ENCODE peak calls at places on chromosomes 11 and 22, in seven cellular contexts. One of them, this sample, is unnamed.

GRCh38 chr22:48427731-48428211 is 1399.9 kb downstream of the BRD1 start:
- DNase-seq in osteocyte: no peak
- DNase-seq in GM12891: no peak
- DNase-seq in cardiac septum: no peak
- DNase-seq in H7: peak; percentile 52
- DNase-seq in stimulated activated CD4-positive, alpha-beta T cell treated with anti-CD3 and anti-CD28 coated beads, Interleukin-4, amount 100 ng/mL, for 48 hours: no peak
- DNase-seq in Right ventricle myocardium inferior: no peak
- DNase-seq in this sample: no peak

GRCh38 chr11:113238721-113239120 is 75.7 kb upstream of the TTC12 start:
- DNase-seq in GM12891: no peak
- DNase-seq in H7: no peak
- DNase-seq in Right ventricle myocardium inferior: no peak
- DNase-seq in stimulated activated CD4-positive, alpha-beta T cell treated with anti-CD3 and anti-CD28 coated beads, Interleukin-4, amount 100 ng/mL, for 48 hours: no peak
- DNase-seq in osteocyte: no peak
- DNase-seq in cardiac septum: no peak
- DNase-seq in this sample: no peak

GRCh38 chr11:18243783-18244362 is 4.6 kb downstream of the SAA2 start:
- DNase-seq in osteocyte: no peak
- DNase-seq in H7: peak; percentile 68
- DNase-seq in cardiac septum: no peak
- DNase-seq in stimulated activated CD4-positive, alpha-beta T cell treated with anti-CD3 and anti-CD28 coated beads, Interleukin-4, amount 100 ng/mL, for 48 hours: peak; percentile 49
- DNase-seq in Right ventricle myocardium inferior: no peak
- DNase-seq in GM12891: no peak
- DNase-seq in this sample: peak; percentile 19

GRCh38 chr22:22123960-22124278 is 120.7 kb upstream of the VPREB1 start:
- DNase-seq in stimulated activated CD4-positive, alpha-beta T cell treated with anti-CD3 and anti-CD28 coated beads, Interleukin-4, amount 100 ng/mL, for 48 hours: no peak
- DNase-seq in cardiac septum: no peak
- DNase-seq in GM12891: no peak
- DNase-seq in Right ventricle myocardium inferior: no peak
- DNase-seq in H7: no peak
- DNase-seq in osteocyte: no peak
- DNase-seq in this sample: no peak

GRCh38 chr11:104663190-104664140 is 234.8 kb downstream of the CASP12 start:
- DNase-seq in Right ventricle myocardium inferior: no peak
- DNase-seq in GM12891: no peak
- DNase-seq in osteocyte: no peak
- DNase-seq in H7: no peak
- DNase-seq in cardiac septum: no peak
- DNase-seq in stimulated activated CD4-positive, alpha-beta T cell treated with anti-CD3 and anti-CD28 coated beads, Interleukin-4, amount 100 ng/mL, for 48 hours: no peak
- DNase-seq in this sample: no peak

GRCh38 chr22:25852223-25852622 is 110.2 kb downstream of the MYO18B start:
- DNase-seq in cardiac septum: no peak
- DNase-seq in stimulated activated CD4-positive, alpha-beta T cell treated with anti-CD3 and anti-CD28 coated beads, Interleukin-4, amount 100 ng/mL, for 48 hours: no peak
- DNase-seq in GM12891: no peak
- DNase-seq in H7: no peak
- DNase-seq in Right ventricle myocardium inferior: no peak
- DNase-seq in osteocyte: no peak
- DNase-seq in this sample: no peak

GRCh38 chr22:36741204-36741793 is 34.6 kb downstream of the IFT27 start:
- DNase-seq in Right ventricle myocardium inferior: no peak
- DNase-seq in cardiac septum: peak; percentile 44
- DNase-seq in GM12891: no peak
- DNase-seq in osteocyte: peak; percentile 49
- DNase-seq in H7: peak; percentile 83
- DNase-seq in stimulated activated CD4-positive, alpha-beta T cell treated with anti-CD3 and anti-CD28 coated beads, Interleukin-4, amount 100 ng/mL, for 48 hours: no peak
- DNase-seq in this sample: no peak

GRCh38 chr11:78567209-78567608 is 7.5 kb downstream of the NARS2 start:
- DNase-seq in stimulated activated CD4-positive, alpha-beta T cell treated with anti-CD3 and anti-CD28 coated beads, Interleukin-4, amount 100 ng/mL, for 48 hours: no peak
- DNase-seq in osteocyte: no peak
- DNase-seq in Right ventricle myocardium inferior: no peak
- DNase-seq in cardiac septum: no peak
- DNase-seq in GM12891: no peak
- DNase-seq in H7: no peak
- DNase-seq in this sample: no peak

GRCh38 chr11:128323381-128323780 is 264.0 kb downstream of the ETS1 start:
- DNase-seq in Right ventricle myocardium inferior: no peak
- DNase-seq in cardiac septum: no peak
- DNase-seq in H7: peak; percentile 38
- DNase-seq in GM12891: peak; percentile 25
- DNase-seq in osteocyte: no peak
- DNase-seq in stimulated activated CD4-positive, alpha-beta T cell treated with anti-CD3 and anti-CD28 coated beads, Interleukin-4, amount 100 ng/mL, for 48 hours: no peak
- DNase-seq in this sample: peak; percentile 19

GRCh38 chr11:62137276-62137861 is 13.6 kb downstream of the INCENP start:
- DNase-seq in H7: no peak
- DNase-seq in cardiac septum: peak; percentile 67
- DNase-seq in GM12891: no peak
- DNase-seq in Right ventricle myocardium inferior: no peak
- DNase-seq in osteocyte: peak; percentile 44
- DNase-seq in stimulated activated CD4-positive, alpha-beta T cell treated with anti-CD3 and anti-CD28 coated beads, Interleukin-4, amount 100 ng/mL, for 48 hours: no peak
- DNase-seq in this sample: no peak

GRCh38 chr11:358129-358805 is 11.0 kb upstream of the B4GALNT4 start:
- DNase-seq in stimulated activated CD4-positive, alpha-beta T cell treated with anti-CD3 and anti-CD28 coated beads, Interleukin-4, amount 100 ng/mL, for 48 hours: no peak
- DNase-seq in GM12891: no peak
- DNase-seq in cardiac septum: peak; percentile 59
- DNase-seq in Right ventricle myocardium inferior: no peak
- DNase-seq in osteocyte: no peak
- DNase-seq in H7: peak; percentile 72
- DNase-seq in this sample: no peak

GRCh38 chr11:93842461-93842860 is 8.0 kb downstream of the VSTM5 start:
- DNase-seq in osteocyte: no peak
- DNase-seq in stimulated activated CD4-positive, alpha-beta T cell treated with anti-CD3 and anti-CD28 coated beads, Interleukin-4, amount 100 ng/mL, for 48 hours: no peak
- DNase-seq in Right ventricle myocardium inferior: no peak
- DNase-seq in cardiac septum: no peak
- DNase-seq in GM12891: no peak
- DNase-seq in H7: no peak
- DNase-seq in this sample: no peak

GRCh38 chr22:46524203-46524740 is 13.1 kb downstream of the CELSR1 start:
- DNase-seq in H7: no peak
- DNase-seq in cardiac septum: no peak
- DNase-seq in Right ventricle myocardium inferior: no peak
- DNase-seq in GM12891: no peak
- DNase-seq in osteocyte: no peak
- DNase-seq in stimulated activated CD4-positive, alpha-beta T cell treated with anti-CD3 and anti-CD28 coated beads, Interleukin-4, amount 100 ng/mL, for 48 hours: no peak
- DNase-seq in this sample: no peak

This sample was measured in globus pallidus.